ENCODE peak calls at places on chromosomes 1 and 21, in seven cellular contexts. H is lower leg skin; Q is coronary artery; K is MCF 10A; G is transverse colon; U is B cell; C is CD8-positive, alpha-beta T cell. V is an unnamed sample.

GRCh38 chr1:172254521-172255222 is 165.8 kb upstream of the C1orf105 start:
- DNase-seq in C (no peak), H (no peak), K (peak), U (no peak), G (no peak), Q (no peak), V (no peak)

GRCh38 chr1:20958430-20958829 is 171.3 kb upstream of the HP1BP3 start:
- DNase-seq in U (no peak), C (no peak), G (no peak), Q (no peak), K (no peak), H (no peak), V (no peak)

GRCh38 chr1:241596633-241597032 is 43.5 kb downstream of the CHML start:
- DNase-seq in K (no peak), C (no peak), H (no peak), Q (no peak), U (peak), G (no peak), V (no peak)

GRCh38 chr1:20233394-20233793 is 47.1 kb upstream of the PLA2G2C start:
- DNase-seq in K (peak), C (no peak), H (no peak), Q (no peak), G (no peak), U (peak), V (no peak)

GRCh38 chr1:203796223-203796747 is 862 bp downstream of the ZBED6 start:
- DNase-seq in Q (no peak), U (peak), H (no peak), G (peak), C (peak), K (peak), V (no peak)

GRCh38 chr21:45363921-45364463 is 41.0 kb upstream of the COL18A1 start:
- DNase-seq in H (peak), K (peak), C (no peak), U (no peak), G (peak), Q (peak), V (no peak)

GRCh38 chr1:109786531-109787021 is 22.9 kb upstream of the EPS8L3 start:
- DNase-seq in K (peak), U (no peak), Q (peak), H (peak), C (no peak), G (peak), V (no peak)

GRCh38 chr1:156616463-156616862 is 2.8 kb upstream of the HAPLN2 start:
- DNase-seq in C (no peak), H (no peak), K (peak), U (no peak), G (no peak), Q (no peak), V (peak)

GRCh38 chr1:191963286-191963685 is 195.0 kb upstream of the RGS18 start:
- DNase-seq in K (no peak), Q (no peak), G (no peak), H (no peak), U (no peak), C (no peak), V (no peak)

GRCh38 chr1:47621977-47622376 is 184.1 kb downstream of the FOXD2 start:
- DNase-seq in K (no peak), H (no peak), C (no peak), G (no peak), U (no peak), Q (peak), V (no peak)

GRCh38 chr1:227793948-227794812 is 21.3 kb upstream of the PRSS38 start:
- DNase-seq in Q (peak), C (no peak), U (no peak), G (no peak), H (peak), K (peak), V (peak)

GRCh38 chr1:179329862-179330261 is 35.9 kb upstream of the AXDND1 start:
- DNase-seq in U (no peak), Q (no peak), K (no peak), G (no peak), C (no peak), H (no peak), V (no peak)

GRCh38 chr1:95309031-95309459 is 75.0 kb downstream of the RWDD3 start:
- DNase-seq in U (no peak), K (peak), Q (no peak), H (no peak), C (no peak), G (no peak), V (no peak)

GRCh38 chr1:7175507-7175906 is 390.3 kb downstream of the CAMTA1 start:
- DNase-seq in U (no peak), G (no peak), H (no peak), K (no peak), Q (no peak), C (no peak), V (no peak)

GRCh38 chr1:47713960-47714359 is 276.1 kb downstream of the FOXD2 start:
- DNase-seq in U (no peak), K (no peak), C (no peak), Q (peak), G (no peak), H (peak), V (no peak)

GRCh38 chr21:44723177-44724131 is 12.1 kb upstream of the TSPEAR start:
- DNase-seq in G (no peak), H (peak), U (no peak), K (no peak), C (peak), Q (no peak), V (no peak)

GRCh38 chr21:28899744-28900143 is 92.9 kb downstream of the LTN1 start:
- DNase-seq in U (no peak), K (peak), Q (no peak), H (no peak), C (no peak), G (no peak), V (no peak)

GRCh38 chr1:26031903-26032220 is 10.3 kb downstream of the EXTL1 start:
- DNase-seq in G (no peak), H (no peak), Q (no peak), K (no peak), U (no peak), C (no peak), V (no peak)

GRCh38 chr1:19073311-19074186 is 117.1 kb upstream of the IFFO2 start:
- DNase-seq in U (no peak), C (no peak), K (peak), Q (no peak), G (no peak), H (peak), V (no peak)

GRCh38 chr1:203628185-203628996 is 1.8 kb downstream of the ATP2B4 start:
- DNase-seq in C (no peak), K (no peak), H (peak), G (peak), Q (peak), U (peak), V (no peak)

GRCh38 chr1:153540394-153541361 is at the start of gene S100A5:
- DNase-seq in G (no peak), C (peak), K (peak), H (peak), U (peak), Q (no peak), V (no peak)

GRCh38 chr1:181469829-181470228 is 13.5 kb upstream of the CACNA1E start:
- DNase-seq in U (no peak), H (no peak), G (no peak), K (peak), Q (no peak), C (no peak), V (no peak)

GRCh38 chr21:44354775-44355771 is 1.7 kb downstream of the TRPM2 start:
- DNase-seq in U (no peak), H (no peak), Q (no peak), C (no peak), G (no peak), K (no peak), V (no peak)

GRCh38 chr1:41698916-41699860 is 214.7 kb upstream of the EDN2 start:
- DNase-seq in Q (no peak), C (no peak), K (peak), G (peak), U (peak), H (no peak), V (no peak)

GRCh38 chr1:86156571-86157455 is at the start of gene COL24A1:
- DNase-seq in K (no peak), G (peak), C (no peak), U (no peak), Q (peak), H (peak), V (peak)

GRCh38 chr1:103529746-103530145 is 4.2 kb downstream of the RNPC3 start:
- DNase-seq in K (peak), Q (no peak), H (peak), C (no peak), U (no peak), G (no peak), V (no peak)

GRCh38 chr1:201255470-201256362 is 27.6 kb upstream of the PKP1 start:
- DNase-seq in K (no peak), C (no peak), U (no peak), G (no peak), H (peak), Q (no peak), V (peak)

GRCh38 chr1:231162300-231162969 is 577 bp downstream of the TRIM67 start:
- DNase-seq in H (no peak), G (peak), C (peak), K (peak), U (peak), Q (no peak), V (no peak)

GRCh38 chr1:205258313-205259176 is 30.8 kb downstream of the TMCC2 start:
- DNase-seq in K (peak), U (no peak), Q (no peak), C (no peak), H (no peak), G (no peak), V (no peak)

GRCh38 chr1:79711001-79711431 is 704.5 kb upstream of the ADGRL4 start:
- DNase-seq in C (no peak), Q (no peak), K (no peak), H (no peak), U (peak), G (no peak), V (no peak)

GRCh38 chr21:29130234-29130993 is at the start of gene MAP3K7CL:
- DNase-seq in G (peak), C (no peak), U (no peak), K (peak), Q (peak), H (peak), V (no peak)

GRCh38 chr1:36133484-36133883 is 8.5 kb upstream of the COL8A2 start:
- DNase-seq in U (no peak), H (peak), K (peak), Q (no peak), G (peak), C (no peak), V (no peak)

GRCh38 chr1:1782399-1783221 is 4.3 kb upstream of the NADK start:
- DNase-seq in U (peak), Q (peak), G (peak), C (no peak), K (peak), H (peak), V (no peak)

GRCh38 chr1:183989078-183989577 is 48.4 kb downstream of the COLGALT2 start:
- DNase-seq in H (no peak), C (no peak), K (peak), U (no peak), Q (no peak), G (no peak), V (no peak)

GRCh38 chr1:209937996-209938959 is at the start of gene SYT14:
- DNase-seq in H (no peak), K (no peak), Q (no peak), C (no peak), G (no peak), U (peak), V (peak)
- TF ChIP-seq CTCF in H (no peak), K (no peak), Q (no peak), C (no peak), G (no peak), U (no peak), V (no peak)

GRCh38 chr1:56967900-56968832 is 2.4 kb upstream of the C8B start:
- DNase-seq in C (no peak), G (no peak), U (no peak), K (peak), Q (no peak), H (no peak), V (no peak)
- TF ChIP-seq CTCF in C (no peak), G (no peak), U (no peak), K (peak), Q (no peak), H (no peak), V (peak)

DNA sequence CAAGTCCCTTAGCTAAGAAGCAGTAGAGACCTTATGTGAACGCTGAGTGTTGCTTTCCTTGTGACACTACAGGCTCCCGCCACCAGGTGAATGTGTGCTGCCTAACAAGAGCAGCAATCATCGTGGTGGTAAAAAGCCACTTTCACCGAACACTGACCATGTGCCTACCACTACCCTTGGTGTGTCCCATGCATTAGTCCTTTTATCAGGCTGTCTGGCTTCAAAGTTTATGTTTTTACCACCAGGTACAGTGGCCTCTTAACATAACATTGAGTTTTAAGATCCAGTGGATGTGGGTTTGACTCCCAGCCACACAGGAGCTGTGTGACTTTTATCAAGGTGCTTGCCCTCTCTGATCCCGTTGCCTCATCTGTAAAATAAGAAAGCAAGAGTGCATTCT is 1.7 kb downstream of the C1QB start:
- DNase-seq in H (no peak), C (no peak), Q (no peak), U (no peak), G (no peak), K (no peak), V (no peak)
- TF ChIP-seq CTCF in H (no peak), C (no peak), Q (no peak), U (no peak), G (no peak), K (no peak), V (peak)

DNA sequence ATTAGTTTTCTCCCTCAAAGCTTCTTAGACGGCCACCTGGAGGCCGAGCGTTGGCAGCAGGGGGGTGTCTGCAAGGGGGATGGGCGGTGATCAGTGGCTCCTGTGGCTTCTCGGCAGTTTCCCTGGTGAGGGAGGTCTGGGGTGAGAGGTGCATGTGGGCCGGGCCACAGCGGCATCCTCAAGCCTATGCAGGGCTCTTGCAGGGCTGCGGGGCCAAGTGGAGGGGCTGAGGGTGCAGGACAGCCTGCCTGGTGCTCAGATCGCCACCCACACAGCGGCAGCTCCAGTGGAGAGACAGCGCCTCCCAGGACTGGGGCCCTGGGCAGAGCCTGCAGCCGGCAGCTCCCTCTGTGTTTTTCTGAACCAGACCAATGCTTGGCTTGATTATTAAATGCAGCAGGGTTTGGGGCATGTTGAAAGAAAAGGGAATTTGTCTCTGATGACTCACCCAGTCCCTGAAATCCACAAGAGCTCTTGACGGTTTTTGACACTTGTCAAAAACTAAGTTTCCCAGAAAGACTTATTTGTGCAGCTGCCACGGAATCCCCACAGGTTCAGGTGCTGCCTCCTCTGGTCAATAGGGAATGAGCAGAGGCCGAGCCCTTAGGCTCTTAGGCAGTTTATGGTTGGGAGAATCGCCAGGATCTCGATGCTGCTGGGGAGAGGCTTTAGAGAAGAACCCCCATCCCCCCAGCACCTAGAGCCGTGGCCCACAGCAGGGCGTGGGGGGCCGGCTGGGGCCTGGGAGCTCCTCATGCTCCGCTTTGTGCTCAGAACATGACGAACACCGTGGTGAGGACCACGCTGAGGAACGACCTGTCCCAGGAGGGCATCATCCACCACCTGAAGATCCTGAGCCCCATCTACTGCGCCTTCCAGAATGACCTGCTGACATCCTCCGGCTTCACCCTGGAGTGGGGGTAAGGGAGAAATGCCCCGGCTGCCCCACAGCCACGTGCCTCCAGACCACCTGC is 54.7 kb downstream of the UMODL1 start:
- DNase-seq in U (no peak), K (peak), G (no peak), C (no peak), Q (no peak), H (no peak), V (no peak)
- TF ChIP-seq CTCF in U (no peak), K (peak), G (no peak), C (no peak), Q (no peak), H (no peak), V (no peak)

DNA sequence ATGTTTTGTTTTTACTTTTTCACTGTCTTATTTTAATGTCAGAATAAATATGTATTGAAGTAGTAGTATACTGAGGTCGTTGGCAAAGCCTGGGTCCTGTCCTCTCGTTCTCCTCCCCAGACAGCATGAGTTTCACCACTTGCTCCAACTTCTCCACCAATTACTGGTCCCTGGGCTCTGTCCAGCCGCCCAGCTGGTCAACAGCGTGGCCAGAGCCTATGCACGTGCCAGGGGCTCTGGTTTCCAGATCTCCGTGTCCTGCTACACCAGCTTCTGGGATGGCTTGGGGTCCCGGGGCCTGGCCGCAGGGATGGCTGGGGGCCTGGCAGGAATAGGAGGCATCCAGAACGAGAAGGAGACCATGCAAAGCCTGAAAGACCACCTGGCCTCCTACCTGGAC is 19.3 kb downstream of the PTPN14 start:
- DNase-seq in U (no peak), Q (no peak), C (no peak), G (no peak), H (no peak), K (no peak), V (no peak)
- TF ChIP-seq CTCF in U (no peak), Q (no peak), C (no peak), G (no peak), H (no peak), K (no peak), V (no peak)

DNA sequence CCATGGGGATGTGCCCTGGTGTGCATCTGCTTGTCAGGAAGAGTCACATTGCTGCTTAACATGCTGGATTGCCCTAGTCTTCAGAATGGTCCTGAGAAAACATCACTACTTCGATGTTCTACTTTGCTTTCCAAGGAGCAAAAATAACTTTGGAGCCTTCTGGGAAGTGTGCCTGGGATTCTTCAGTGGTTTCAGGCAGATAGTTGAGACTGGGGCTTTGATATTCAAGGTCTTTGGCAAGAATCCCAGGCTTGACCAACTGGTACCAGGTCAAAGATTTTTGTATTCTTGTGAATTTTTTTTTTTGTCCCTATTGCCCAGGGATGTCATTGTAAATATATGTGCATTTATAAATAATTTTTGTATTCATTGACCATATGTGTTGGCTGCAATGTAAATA is 51.4 kb downstream of the LRIG2 start:
- DNase-seq in Q (no peak), U (no peak), C (no peak), H (no peak), G (no peak), K (no peak), V (no peak)
- TF ChIP-seq CTCF in Q (no peak), U (no peak), C (no peak), H (no peak), G (no peak), K (no peak), V (no peak)

DNA sequence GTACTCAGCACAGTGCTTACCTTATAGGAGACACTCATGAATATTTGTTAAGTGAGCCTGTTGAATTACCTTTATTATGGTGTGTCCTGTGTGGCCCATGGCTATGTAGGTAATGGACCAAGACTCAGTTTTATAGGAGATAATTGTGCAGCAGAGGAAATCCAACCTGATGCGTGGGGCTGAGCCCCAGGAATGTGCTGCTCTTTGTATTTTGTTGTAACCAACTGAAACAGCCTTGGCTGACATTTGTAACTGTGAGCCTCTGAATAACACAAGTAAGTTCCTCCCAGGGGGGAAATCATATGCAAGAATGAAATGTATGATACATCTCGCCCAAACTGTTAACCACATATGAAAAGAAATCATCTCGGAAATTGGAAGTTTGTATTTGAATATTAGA is 364.2 kb upstream of the ZP4 start:
- DNase-seq in C (no peak), G (no peak), K (no peak), U (no peak), Q (no peak), H (no peak), V (no peak)
- TF ChIP-seq CTCF in C (no peak), G (no peak), K (no peak), U (no peak), Q (no peak), H (no peak), V (no peak)

GRCh38 chr1:162197041-162197511 is 127.6 kb downstream of the NOS1AP start:
- DNase-seq in Q (no peak), C (no peak), H (peak), K (no peak), G (no peak), U (no peak), V (no peak)

GRCh38 chr1:162200096-162200847 is 130.8 kb downstream of the NOS1AP start:
- DNase-seq in C (no peak), K (no peak), Q (no peak), G (no peak), U (no peak), H (no peak), V (no peak)

GRCh38 chr1:162196387-162196786 is 126.9 kb downstream of the NOS1AP start:
- DNase-seq in K (no peak), H (peak), C (no peak), Q (no peak), G (peak), U (no peak), V (no peak)

GRCh38 chr1:162195567-162195966 is 126.1 kb downstream of the NOS1AP start:
- DNase-seq in U (no peak), K (no peak), H (no peak), G (no peak), Q (no peak), C (no peak), V (no peak)

GRCh38 chr1:162197615-162198497 is 128.4 kb downstream of the NOS1AP start:
- DNase-seq in H (no peak), C (no peak), K (peak), U (no peak), G (no peak), Q (no peak), V (no peak)
- TF ChIP-seq CTCF in H (no peak), C (no peak), K (no peak), U (no peak), G (no peak), Q (no peak), V (no peak)

GRCh38 chr1:31714442-31715096 is 10.8 kb upstream of the COL16A1 start:
- DNase-seq in C (peak), K (no peak), H (peak), Q (peak), U (peak), G (peak), V (peak)
- TF ChIP-seq CTCF in C (no peak), K (no peak), H (no peak), Q (no peak), U (peak), G (peak), V (no peak)

V was measured in mesothelial cell of epicardium.